ENCODE peak calls at places on chromosomes 7 and 10, in seven cellular contexts. One of them, this sample, is unnamed.

GRCh38 chr7:108001759-108002725 is 919 bp downstream of the LAMB1 start:
- DNase-seq in iris pigment epithelial cell: peak
- DNase-seq in GM12892: no peak
- DNase-seq in HCT116: no peak
- DNase-seq in small intestine: no peak
- DNase-seq in CD4-positive, CD25-positive, alpha-beta regulatory T cell: no peak
- DNase-seq in right cardiac atrium: peak
- DNase-seq in this sample: peak

GRCh38 chr10:43393606-43394360 is 15.2 kb downstream of the HNRNPF start:
- DNase-seq in CD4-positive, CD25-positive, alpha-beta regulatory T cell: no peak
- DNase-seq in small intestine: no peak
- DNase-seq in right cardiac atrium: no peak
- DNase-seq in iris pigment epithelial cell: no peak
- DNase-seq in HCT116: no peak
- DNase-seq in GM12892: no peak
- DNase-seq in this sample: no peak

GRCh38 chr7:23467731-23468720 is 2.3 kb downstream of the IGF2BP3 start:
- DNase-seq in HCT116: no peak
- DNase-seq in GM12892: no peak
- DNase-seq in CD4-positive, CD25-positive, alpha-beta regulatory T cell: peak
- DNase-seq in right cardiac atrium: no peak
- DNase-seq in small intestine: no peak
- DNase-seq in iris pigment epithelial cell: peak
- DNase-seq in this sample: no peak

GRCh38 chr7:131039355-131039762 is 288.3 kb upstream of the MKLN1 start:
- DNase-seq in right cardiac atrium: no peak
- DNase-seq in GM12892: no peak
- DNase-seq in CD4-positive, CD25-positive, alpha-beta regulatory T cell: no peak
- DNase-seq in small intestine: no peak
- DNase-seq in iris pigment epithelial cell: peak
- DNase-seq in HCT116: no peak
- DNase-seq in this sample: no peak

GRCh38 chr10:78623577-78624215 is 445.1 kb upstream of the ZMIZ1 start:
- DNase-seq in CD4-positive, CD25-positive, alpha-beta regulatory T cell: no peak
- DNase-seq in HCT116: peak
- DNase-seq in GM12892: no peak
- DNase-seq in small intestine: peak
- DNase-seq in right cardiac atrium: no peak
- DNase-seq in iris pigment epithelial cell: peak
- DNase-seq in this sample: no peak

GRCh38 chr7:7971308-7972040 is 2.9 kb downstream of the GLCCI1 start:
- DNase-seq in iris pigment epithelial cell: no peak
- DNase-seq in right cardiac atrium: no peak
- DNase-seq in CD4-positive, CD25-positive, alpha-beta regulatory T cell: no peak
- DNase-seq in HCT116: no peak
- DNase-seq in small intestine: no peak
- DNase-seq in GM12892: no peak
- DNase-seq in this sample: no peak

GRCh38 chr10:43606323-43607198 is at the start of gene ZNF485:
- DNase-seq in small intestine: peak
- DNase-seq in GM12892: peak
- DNase-seq in right cardiac atrium: peak
- DNase-seq in HCT116: peak
- DNase-seq in iris pigment epithelial cell: peak
- DNase-seq in CD4-positive, CD25-positive, alpha-beta regulatory T cell: peak
- DNase-seq in this sample: peak

GRCh38 chr10:124385627-124386185 is 33.0 kb downstream of the OAT start:
- DNase-seq in GM12892: no peak
- DNase-seq in right cardiac atrium: no peak
- DNase-seq in iris pigment epithelial cell: no peak
- DNase-seq in HCT116: no peak
- DNase-seq in small intestine: no peak
- DNase-seq in CD4-positive, CD25-positive, alpha-beta regulatory T cell: no peak
- DNase-seq in this sample: no peak

GRCh38 chr7:7766671-7767070 is 48.3 kb upstream of the RPA3 start:
- DNase-seq in HCT116: no peak
- DNase-seq in right cardiac atrium: no peak
- DNase-seq in CD4-positive, CD25-positive, alpha-beta regulatory T cell: no peak
- DNase-seq in iris pigment epithelial cell: peak
- DNase-seq in GM12892: no peak
- DNase-seq in small intestine: no peak
- DNase-seq in this sample: no peak

GRCh38 chr10:34666008-34666700 is 148.9 kb downstream of the PARD3 start:
- DNase-seq in iris pigment epithelial cell: peak
- DNase-seq in small intestine: peak
- DNase-seq in CD4-positive, CD25-positive, alpha-beta regulatory T cell: no peak
- DNase-seq in GM12892: no peak
- DNase-seq in right cardiac atrium: no peak
- DNase-seq in HCT116: peak
- DNase-seq in this sample: no peak

GRCh38 chr10:24721254-24722106 is 2.2 kb downstream of the ARHGAP21 start:
- DNase-seq in small intestine: peak
- DNase-seq in iris pigment epithelial cell: peak
- DNase-seq in CD4-positive, CD25-positive, alpha-beta regulatory T cell: no peak
- DNase-seq in right cardiac atrium: peak
- DNase-seq in HCT116: no peak
- DNase-seq in GM12892: peak
- DNase-seq in this sample: peak

GRCh38 chr10:83541096-83541495 is 598.2 kb upstream of the GHITM start:
- DNase-seq in CD4-positive, CD25-positive, alpha-beta regulatory T cell: no peak
- DNase-seq in right cardiac atrium: no peak
- DNase-seq in GM12892: no peak
- DNase-seq in HCT116: no peak
- DNase-seq in small intestine: no peak
- DNase-seq in iris pigment epithelial cell: no peak
- DNase-seq in this sample: no peak

GRCh38 chr7:105655901-105656380 is 74.6 kb upstream of the EFCAB10 start:
- DNase-seq in right cardiac atrium: no peak
- DNase-seq in HCT116: no peak
- DNase-seq in CD4-positive, CD25-positive, alpha-beta regulatory T cell: no peak
- DNase-seq in small intestine: no peak
- DNase-seq in iris pigment epithelial cell: no peak
- DNase-seq in GM12892: no peak
- DNase-seq in this sample: no peak

GRCh38 chr10:103470755-103471653 is 8.0 kb downstream of the CALHM3 start:
- DNase-seq in small intestine: peak
- DNase-seq in HCT116: no peak
- DNase-seq in iris pigment epithelial cell: no peak
- DNase-seq in CD4-positive, CD25-positive, alpha-beta regulatory T cell: peak
- DNase-seq in right cardiac atrium: peak
- DNase-seq in GM12892: peak
- DNase-seq in this sample: no peak

GRCh38 chr10:129741978-129742741 is 221.9 kb downstream of the EBF3 start:
- DNase-seq in GM12892: no peak
- DNase-seq in small intestine: no peak
- DNase-seq in HCT116: no peak
- DNase-seq in CD4-positive, CD25-positive, alpha-beta regulatory T cell: no peak
- DNase-seq in iris pigment epithelial cell: no peak
- DNase-seq in right cardiac atrium: no peak
- DNase-seq in this sample: peak

GRCh38 chr7:134708692-134709091 is 62.0 kb downstream of the BPGM start:
- DNase-seq in HCT116: no peak
- DNase-seq in small intestine: no peak
- DNase-seq in right cardiac atrium: no peak
- DNase-seq in iris pigment epithelial cell: no peak
- DNase-seq in GM12892: no peak
- DNase-seq in CD4-positive, CD25-positive, alpha-beta regulatory T cell: no peak
- DNase-seq in this sample: no peak

GRCh38 chr10:99612167-99612831 is 7.9 kb downstream of the SLC25A28 start:
- DNase-seq in CD4-positive, CD25-positive, alpha-beta regulatory T cell: peak
- DNase-seq in GM12892: peak
- DNase-seq in iris pigment epithelial cell: peak
- DNase-seq in right cardiac atrium: no peak
- DNase-seq in HCT116: peak
- DNase-seq in small intestine: peak
- DNase-seq in this sample: no peak

GRCh38 chr10:119090968-119091367 is 10.4 kb upstream of the EIF3A start:
- DNase-seq in CD4-positive, CD25-positive, alpha-beta regulatory T cell: peak
- DNase-seq in HCT116: peak
- DNase-seq in small intestine: peak
- DNase-seq in GM12892: no peak
- DNase-seq in right cardiac atrium: no peak
- DNase-seq in iris pigment epithelial cell: peak
- DNase-seq in this sample: no peak

GRCh38 chr10:22713853-22714523 is 390 bp downstream of the PIP4K2A start:
- DNase-seq in right cardiac atrium: peak
- DNase-seq in CD4-positive, CD25-positive, alpha-beta regulatory T cell: peak
- DNase-seq in GM12892: no peak
- DNase-seq in HCT116: no peak
- DNase-seq in small intestine: no peak
- DNase-seq in iris pigment epithelial cell: peak
- DNase-seq in this sample: peak

GRCh38 chr7:136877990-136878389 is 9.5 kb downstream of the CHRM2 start:
- DNase-seq in right cardiac atrium: no peak
- DNase-seq in small intestine: no peak
- DNase-seq in iris pigment epithelial cell: peak
- DNase-seq in HCT116: no peak
- DNase-seq in GM12892: no peak
- DNase-seq in CD4-positive, CD25-positive, alpha-beta regulatory T cell: no peak
- DNase-seq in this sample: no peak

This sample was measured in kidney.